ENCODE peak calls at places on chromosome 19, in seven cellular contexts. N, D, Q, J, E, X and H are unnamed samples. For H3K9me3, the result is how much of the 10 kb centered on the place peaks cover.

GRCh38 chr19:44807652-44808462 is 1.0 kb upstream of the BCAM start:
- DNase-seq in Q (no peak), N (peak), X (peak), E (no peak), D (peak), J (peak), H (peak)

GRCh38 chr19:8335343-8336071 is 7.6 kb downstream of the KANK3 start:
- DNase-seq in J (no peak), N (no peak), D (peak), Q (no peak), X (no peak), E (no peak), H (no peak)

GRCh38 chr19:5987077-5987818 is 9.3 kb upstream of the RANBP3 start:
- DNase-seq in X (peak), E (peak), N (peak), Q (peak), J (peak), D (peak), H (peak)

GRCh38 chr19:45406165-45406956 is at the start of gene POLR1G:
- DNase-seq in Q (no peak), J (peak), E (peak), X (peak), N (peak), D (peak), H (peak)

GRCh38 chr19:50003810-50004419 is 21.3 kb downstream of the VRK3 start:
- DNase-seq in Q (peak), D (peak), J (peak), X (no peak), E (peak), N (no peak), H (peak)

GRCh38 chr19:18667531-18668251 is 15.8 kb upstream of the CRTC1 start:
- DNase-seq in Q (no peak), J (no peak), N (no peak), X (no peak), D (no peak), E (no peak), H (no peak)

GRCh38 chr19:42255766-42256750 is 1.1 kb upstream of the ERF start:
- DNase-seq in Q (no peak), E (no peak), D (peak), N (peak), X (no peak), J (no peak), H (peak)

GRCh38 chr19:13953021-13953531 is 767 bp downstream of the DCAF15 start:
- DNase-seq in N (no peak), J (peak), Q (no peak), D (peak), E (no peak), X (peak), H (no peak)

GRCh38 chr19:17865364-17866311 is 5.9 kb downstream of the RPL18A start:
- DNase-seq in N (no peak), D (no peak), J (peak), E (no peak), X (no peak), Q (no peak), H (no peak)

GRCh38 chr19:5309438-5310204 is 31.0 kb downstream of the PTPRS start:
- DNase-seq in N (no peak), J (no peak), Q (no peak), X (no peak), E (no peak), D (no peak), H (no peak)

GRCh38 chr19:51417107-51417806 is at the start of gene SIGLEC10:
- DNase-seq in N (no peak), D (no peak), E (peak), Q (no peak), J (no peak), X (peak), H (peak)

GRCh38 chr19:33890569-33890968 is 93.9 kb downstream of the KCTD15 start:
- DNase-seq in D (no peak), X (no peak), E (no peak), N (no peak), Q (no peak), J (no peak), H (no peak)

GRCh38 chr19:582497-583197 is 7.0 kb upstream of the HCN2 start:
- DNase-seq in D (no peak), X (no peak), J (no peak), Q (no peak), N (no peak), E (peak), H (peak)

GRCh38 chr19:39448271-39448670 is 2.9 kb downstream of the SUPT5H start:
- DNase-seq in N (no peak), X (peak), Q (no peak), E (no peak), D (no peak), J (peak), H (no peak)

GRCh38 chr19:33158365-33158764 is 26.5 kb downstream of the WDR88 start:
- DNase-seq in J (no peak), Q (no peak), X (no peak), E (no peak), N (no peak), D (no peak), H (no peak)

GRCh38 chr19:2461751-2462634 is 5.2 kb upstream of the LMNB2 start:
- DNase-seq in E (peak), N (peak), Q (no peak), X (peak), J (peak), D (no peak), H (no peak)

DNA sequence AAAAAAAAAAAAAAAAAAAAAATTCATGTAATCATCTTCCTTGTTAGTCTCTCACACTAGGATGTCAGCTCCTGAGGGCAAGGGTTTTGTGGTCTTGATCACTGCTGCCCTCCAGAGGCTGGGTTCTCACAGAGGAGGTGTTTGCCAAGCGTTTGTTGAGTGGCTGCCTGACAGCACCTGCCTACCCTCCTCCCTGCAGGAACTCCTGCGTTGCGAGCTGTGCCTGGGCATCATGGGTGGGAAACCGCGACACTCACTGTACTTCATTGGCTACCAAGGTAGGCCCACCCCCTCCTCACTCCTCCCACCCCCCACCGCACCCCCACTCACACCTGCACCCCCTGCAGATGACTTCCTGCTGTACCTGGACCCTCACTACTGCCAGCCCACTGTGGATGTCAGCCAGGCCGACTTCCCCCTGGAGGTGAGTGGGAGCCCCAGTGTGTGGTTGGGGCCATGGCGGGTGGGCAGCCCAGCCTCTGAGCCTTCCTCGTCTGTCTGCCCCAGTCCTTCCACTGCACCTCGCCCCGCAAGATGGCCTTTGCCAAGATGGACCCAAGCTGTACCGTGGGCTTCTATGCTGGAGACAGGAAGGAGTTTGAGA is 8.1 kb downstream of the ATG4D start:
- DNase-seq in N (no peak), X (peak), Q (no peak), E (no peak), D (no peak), J (peak), H (no peak)
- TF ChIP-seq CTCF in N (no peak), X (peak), Q (peak), E (no peak), D (no peak), J (peak), H (no peak)

DNA sequence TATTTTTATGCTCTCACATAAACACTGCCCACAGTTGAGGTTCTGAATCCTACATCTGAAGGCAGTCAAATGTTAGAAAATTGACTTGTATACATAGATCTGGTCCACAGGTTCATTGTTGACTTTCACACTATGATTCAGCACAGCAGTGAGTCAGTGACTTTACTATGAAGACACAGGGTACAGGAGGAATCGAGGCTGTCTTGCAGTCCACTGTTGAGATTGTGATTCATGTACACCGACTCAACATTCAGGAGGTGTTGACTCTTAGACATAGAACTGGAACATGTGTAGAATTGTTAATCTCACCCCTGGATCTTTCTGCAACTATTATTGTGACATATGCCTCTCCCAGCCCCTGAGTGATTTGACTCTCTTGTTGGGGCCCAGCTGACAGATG is 74.3 kb upstream of the ZNF43 start:
- DNase-seq in D (no peak), N (no peak), J (peak), X (no peak), E (no peak), Q (no peak), H (no peak)
- H3K9me3 ChIP-seq in D (half or more), N (under half), J (half or more), X (under half), E (under half), Q (under half), H (under half)

DNA sequence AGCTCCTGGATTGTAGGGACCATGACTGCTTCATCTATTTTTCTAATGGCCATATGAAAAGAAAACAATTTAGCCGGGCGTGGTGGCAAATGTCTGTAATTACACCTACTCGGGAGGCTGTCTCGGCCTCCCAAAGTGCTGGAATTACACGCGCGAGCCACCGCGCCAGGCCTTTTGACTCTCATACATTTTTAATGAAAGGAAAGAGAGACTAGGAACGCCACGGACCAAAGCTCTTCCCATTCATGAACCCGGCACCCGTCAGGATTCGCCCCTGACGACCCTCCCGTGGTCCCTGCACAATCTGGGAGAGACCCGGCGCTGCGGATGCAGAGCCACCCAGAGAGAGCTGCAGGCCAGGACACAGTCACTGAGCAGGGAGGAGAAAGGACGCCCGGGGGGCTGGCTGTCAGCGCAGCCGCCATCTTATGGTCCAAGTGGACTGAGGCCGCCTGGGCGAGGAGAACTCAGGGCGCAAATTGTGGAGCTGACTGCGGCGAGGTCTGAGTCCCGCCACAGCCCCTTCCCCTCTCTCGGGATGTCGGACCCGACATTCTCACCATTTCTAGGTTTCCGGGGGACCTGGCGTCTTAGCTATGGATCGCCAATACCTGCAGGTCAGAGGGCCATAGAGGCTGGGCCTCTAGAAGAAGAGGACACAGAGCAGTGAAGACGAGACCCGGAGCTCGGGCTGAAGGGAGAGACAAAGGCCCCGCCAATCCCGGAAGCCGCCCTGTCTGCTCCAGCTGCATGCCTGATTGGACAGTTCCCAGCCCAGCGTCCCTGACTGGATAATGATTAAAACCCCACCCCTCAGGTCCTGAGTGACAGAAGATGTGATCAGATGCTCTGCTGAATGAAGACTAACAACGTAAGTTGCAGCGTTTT is at the start of gene ZNF681:
- DNase-seq in X (peak), D (peak), N (peak), J (peak), E (peak), Q (peak), H (peak)
- TF ChIP-seq CTCF in X (peak), D (no peak), N (no peak), J (peak), E (no peak), Q (no peak), H (peak)

GRCh38 chr19:56836059-56836458 is 4.5 kb downstream of the PEG3 start:
- DNase-seq in N (no peak), Q (no peak), E (no peak), X (no peak), D (no peak), J (no peak), H (no peak)

GRCh38 chr19:56837004-56837403 is 3.5 kb downstream of the PEG3 start:
- DNase-seq in D (no peak), Q (no peak), J (no peak), X (no peak), N (peak), E (no peak), H (peak)

GRCh38 chr19:56837892-56838679 is 2.4 kb downstream of the PEG3 start:
- DNase-seq in X (no peak), J (peak), N (peak), E (peak), D (no peak), Q (no peak), H (peak)

GRCh38 chr19:56838680-56838929 is 1.9 kb downstream of the PEG3 start:
- DNase-seq in D (no peak), E (no peak), N (no peak), Q (no peak), J (no peak), X (no peak), H (no peak)

DNA sequence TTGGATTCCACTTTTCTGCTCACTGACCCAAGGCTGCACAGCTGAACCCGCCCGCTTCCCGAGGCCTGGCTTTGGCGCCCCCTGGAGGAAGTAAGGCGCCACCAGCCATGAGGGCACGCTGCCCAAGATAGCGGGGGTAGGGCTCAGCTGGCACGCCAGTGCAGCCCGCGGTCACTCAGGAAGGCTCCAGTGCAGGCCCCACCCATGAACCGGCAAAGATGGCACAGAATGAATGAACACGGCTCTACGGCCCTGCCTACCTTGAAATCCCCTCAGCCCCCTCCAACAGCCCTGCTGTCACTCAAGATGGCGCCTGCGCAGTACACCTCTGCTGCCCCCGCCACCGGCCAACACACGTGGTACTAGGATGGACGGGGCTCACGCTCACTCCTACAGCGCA is 3.0 kb downstream of the PEG3 start:
- DNase-seq in D (no peak), N (peak), Q (no peak), J (peak), E (peak), X (no peak), H (peak)
- H3K9me3 ChIP-seq in D (half or more), N (under half), Q (half or more), J (under half), E (under half), X (under half), H (under half)

DNA sequence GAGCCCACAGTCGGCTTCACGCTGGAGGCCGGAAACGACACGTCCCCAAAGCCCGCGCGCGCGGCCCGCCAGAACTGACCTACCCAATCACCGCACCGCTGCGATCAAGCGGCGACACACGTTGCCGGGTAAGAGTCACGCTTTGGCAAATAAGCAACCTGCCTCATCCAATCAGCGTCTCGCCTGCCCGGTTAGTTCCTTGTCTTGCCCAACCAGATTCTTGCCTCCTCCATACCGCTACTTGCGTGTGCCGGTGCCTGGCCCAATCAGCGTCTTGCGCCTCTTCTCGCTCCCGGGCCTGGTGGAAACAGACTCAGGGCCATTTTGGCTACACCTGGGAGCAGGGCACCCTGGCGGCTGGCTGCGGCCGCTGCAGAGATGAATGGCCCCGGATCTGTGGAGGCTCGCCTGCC is 11.6 kb upstream of the ZNF544 start:
- DNase-seq in D (no peak), N (no peak), E (no peak), J (no peak), Q (no peak), X (no peak), H (no peak)
- TF ChIP-seq CTCF in D (no peak), N (no peak), E (no peak), J (no peak), Q (no peak), X (no peak), H (no peak)

GRCh38 chr19:47813995-47814328 is 7.8 kb upstream of the CRX start:
- DNase-seq in D (no peak), N (no peak), J (no peak), X (no peak), E (no peak), Q (no peak), H (no peak)

GRCh38 chr19:47824396-47824795 is 2.7 kb downstream of the CRX start:
- DNase-seq in D (no peak), X (no peak), Q (no peak), J (no peak), E (no peak), N (no peak), H (no peak)

GRCh38 chr19:47821460-47822020 is at the start of gene CRX:
- DNase-seq in N (no peak), D (no peak), J (no peak), Q (no peak), X (no peak), E (no peak), H (no peak)

GRCh38 chr19:47820410-47820809 is 1.3 kb upstream of the CRX start:
- DNase-seq in E (no peak), N (no peak), J (no peak), X (no peak), Q (no peak), D (no peak), H (no peak)

DNA sequence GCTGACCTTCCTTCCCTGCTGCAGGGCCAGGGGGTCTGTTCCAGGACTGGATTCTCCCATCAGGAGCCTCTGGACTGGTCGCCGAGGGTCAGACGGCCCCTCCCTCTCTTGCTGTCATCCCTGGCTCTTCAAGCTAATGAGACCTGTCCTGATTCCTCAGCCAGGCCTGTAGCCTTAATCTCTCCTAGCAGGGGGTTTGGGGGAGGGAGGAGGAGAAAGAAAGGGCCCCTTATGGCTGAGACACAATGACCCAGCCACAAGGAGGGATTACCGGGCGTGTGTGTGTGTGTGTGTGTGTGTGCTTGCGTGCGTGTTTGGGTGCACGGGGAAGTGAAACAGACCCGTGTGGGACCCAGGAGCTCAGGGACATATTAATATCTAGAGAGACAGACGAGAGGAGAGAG is 1.9 kb upstream of the CRX start:
- DNase-seq in J (no peak), Q (no peak), N (no peak), D (no peak), X (peak), E (no peak), H (no peak)
- H3K9me3 ChIP-seq in J (under half), Q (under half), N (under half), D (under half), X (under half), E (under half), H (under half)

DNA sequence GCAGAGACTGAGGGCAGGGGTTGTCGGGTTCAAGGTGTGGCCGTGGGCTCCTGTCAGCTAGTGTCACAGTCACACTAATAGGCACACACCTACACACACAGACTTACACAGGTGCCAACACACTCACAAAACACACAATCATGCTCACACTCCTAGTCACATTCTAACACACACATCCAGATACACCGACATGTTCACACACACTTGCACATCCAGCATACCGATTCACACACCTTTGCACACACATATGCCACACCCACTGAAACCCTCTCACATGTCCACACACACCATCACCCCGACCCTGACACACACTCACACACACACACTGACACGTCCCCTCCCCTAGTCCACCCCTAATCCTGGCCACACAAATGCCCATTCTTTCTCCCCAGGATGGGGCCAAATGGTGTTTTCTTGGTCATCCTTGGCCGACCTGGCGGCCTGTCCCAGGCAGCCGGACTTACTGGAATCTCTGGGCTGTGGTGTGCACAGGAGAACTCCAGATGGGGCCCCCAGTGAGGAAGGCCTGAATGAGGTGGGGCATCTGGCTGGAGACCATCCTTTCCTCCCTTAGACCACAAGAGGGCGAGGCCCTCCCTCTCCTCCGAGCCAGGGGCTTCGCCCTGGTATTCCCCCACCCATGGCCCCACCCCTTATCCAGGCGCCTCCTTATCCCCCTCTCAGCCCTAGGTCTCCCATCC is 19.1 kb upstream of the PNMA8B start:
- DNase-seq in X (no peak), E (no peak), J (no peak), D (no peak), Q (no peak), N (no peak), H (no peak)
- TF ChIP-seq CTCF in X (no peak), E (no peak), J (no peak), D (no peak), Q (no peak), N (no peak), H (no peak)

GRCh38 chr19:31296741-31297390 is 52.4 kb downstream of the TSHZ3 start:
- DNase-seq in N (peak), D (no peak), E (no peak), J (no peak), X (no peak), Q (no peak), H (no peak)
- H3K9me3 ChIP-seq in N (under half), D (under half), E (under half), J (under half), X (under half), Q (under half), H (under half)